ENCODE peak calls at places on chromosomes 4 and X, in four cellular contexts. Z is DMS 273 treated with DMSO at 0.1 percent for 48 hours, M is WERI-Rb-1, S is fibroblast of the conjunctiva. K is an unnamed sample.

GRCh38 chrX:95290455-95290854 is 1394.2 kb upstream of the DIAPH2 start:
- DNase-seq in Z (no peak), S (no peak), M (no peak), K (no peak)

GRCh38 chr4:166422475-166422874 is 549.4 kb downstream of the TLL1 start:
- DNase-seq in Z (no peak), S (peak), M (no peak), K (no peak)

GRCh38 chr4:23382880-23383279 is 507.0 kb downstream of the PPARGC1A start:
- DNase-seq in M (no peak), S (no peak), Z (no peak), K (no peak)

GRCh38 chrX:41457618-41458192 is 10.6 kb downstream of the NYX start:
- DNase-seq in Z (no peak), S (no peak), M (peak), K (no peak)

GRCh38 chr4:123304151-123305021 is 92.2 kb upstream of the SPRY1 start:
- DNase-seq in Z (no peak), S (no peak), M (peak), K (no peak)

GRCh38 chrX:120260369-120260768 is 9.8 kb downstream of the ZBTB33 start:
- DNase-seq in Z (peak), S (no peak), M (no peak), K (no peak)

GRCh38 chr4:13483142-13484044 is 747 bp downstream of the RAB28 start:
- DNase-seq in Z (no peak), S (peak), M (peak), K (no peak)

GRCh38 chr4:165631912-165632311 is 241.1 kb upstream of the TLL1 start:
- DNase-seq in M (no peak), S (no peak), Z (no peak), K (no peak)

K was measured in NCI-H1694.